ENCODE peak calls at places on chromosome 19, in four cellular contexts. N is K562, V is HepG2, S is H1. M is an unnamed sample.

GRCh38 chr19:11576186-11576585 is 1.3 kb downstream of the ACP5 start:
- DNase-seq in S (no peak), V (no peak), N (no peak), M (no peak)

GRCh38 chr19:38015216-38015615 is 108.2 kb downstream of the SIPA1L3 start:
- DNase-seq in S (no peak), V (no peak), N (no peak), M (no peak)

GRCh38 chr19:39407644-39408391 is 1.2 kb downstream of the ZFP36 start:
- DNase-seq in S (peak; percentile 54), N (no peak), V (no peak), M (peak; percentile 60)

GRCh38 chr19:12464769-12465725 is 19.6 kb downstream of the ZNF709 start:
- DNase-seq in S (no peak), V (no peak), N (no peak), M (no peak)

GRCh38 chr19:19672816-19673215 is 4.2 kb downstream of the ZNF101 start:
- DNase-seq in S (no peak), V (no peak), N (no peak), M (no peak)

GRCh38 chr19:6676288-6676687 is 6.3 kb upstream of the TNFSF14 start:
- DNase-seq in S (no peak), V (no peak), N (no peak), M (no peak)

GRCh38 chr19:1157931-1158884 is 15.9 kb downstream of the SBNO2 start:
- DNase-seq in S (no peak), V (no peak), N (no peak), M (no peak)

GRCh38 chr19:19343016-19343362 is 22.4 kb downstream of the MAU2 start:
- DNase-seq in N (no peak), S (no peak), V (no peak), M (no peak)

GRCh38 chr19:35592226-35592625 is 6.3 kb downstream of the PMIS2 start:
- DNase-seq in N (peak; percentile 45), V (peak; percentile 53), S (peak; percentile 53), M (peak; percentile 62)

GRCh38 chr19:29849234-29849633 is 37.4 kb downstream of the CCNE1 start:
- DNase-seq in S (no peak), V (no peak), N (no peak), M (no peak)

GRCh38 chr19:38452430-38453366 is 19.2 kb downstream of the RYR1 start:
- DNase-seq in V (no peak), N (peak; percentile 100), S (peak; percentile 98), M (peak; percentile 69)

GRCh38 chr19:4803736-4804695 is 12.5 kb downstream of the FEM1A start:
- DNase-seq in V (peak; percentile 66), N (peak; percentile 85), S (peak; percentile 95), M (peak; percentile 47)

GRCh38 chr19:14146789-14147216 is 10.4 kb upstream of the ASF1B start:
- DNase-seq in N (no peak), S (no peak), V (no peak), M (no peak)

GRCh38 chr19:8505680-8506401 is 3.4 kb upstream of the PRAM1 start:
- DNase-seq in N (peak; percentile 84), S (peak; percentile 94), V (peak; percentile 58), M (peak; percentile 71)

GRCh38 chr19:14059093-14059480 is 2.8 kb downstream of the PALM3 start:
- DNase-seq in N (peak; percentile 61), S (peak; percentile 93), V (no peak), M (no peak)

GRCh38 chr19:9565900-9566705 is 18.2 kb downstream of the ZNF121 start:
- DNase-seq in N (no peak), V (no peak), S (no peak), M (peak; percentile 53)

GRCh38 chr19:5103812-5104410 is 135.0 kb downstream of the KDM4B start:
- DNase-seq in S (no peak), V (no peak), N (no peak), M (no peak)

GRCh38 chr19:49930483-49931011 is 1.2 kb upstream of the NUP62 start:
- DNase-seq in V (no peak), N (peak; percentile 80), S (peak; percentile 67), M (no peak)

GRCh38 chr19:3642987-3643386 is 16.4 kb upstream of the CACTIN start:
- DNase-seq in S (peak; percentile 83), V (no peak), N (peak; percentile 95), M (no peak)

GRCh38 chr19:18520848-18521691 is 800 bp downstream of the ELL start:
- DNase-seq in V (no peak), N (peak; percentile 52), S (peak; percentile 59), M (no peak)

GRCh38 chr19:41993612-41994483 is at the start of gene ATP1A3:
- DNase-seq in V (no peak), N (peak; percentile 97), S (peak; percentile 88), M (peak; percentile 68)

GRCh38 chr19:14113762-14114414 is 3.7 kb downstream of the PRKACA start:
- DNase-seq in N (peak; percentile 81), V (no peak), S (peak; percentile 80), M (no peak)

GRCh38 chr19:35029737-35030256 is 473 bp upstream of the SCN1B start:
- DNase-seq in S (peak; percentile 62), N (peak; percentile 43), V (no peak), M (peak; percentile 63)

GRCh38 chr19:15443838-15444237 is 5.9 kb downstream of the WIZ start:
- DNase-seq in N (no peak), V (no peak), S (no peak), M (no peak)

GRCh38 chr19:17113127-17113785 is 37.7 kb downstream of the MYO9B start:
- DNase-seq in S (no peak), V (no peak), N (no peak), M (no peak)

GRCh38 chr19:10270180-10270615 is 722 bp upstream of the ICAM1 start:
- DNase-seq in V (no peak), N (peak; percentile 76), S (peak; percentile 57), M (no peak)

GRCh38 chr19:42170715-42171114 is 38.5 kb upstream of the POU2F2 start:
- DNase-seq in S (no peak), V (no peak), N (no peak), M (no peak)

GRCh38 chr19:17565611-17566010 is 10.2 kb downstream of the COLGALT1 start:
- DNase-seq in V (no peak), N (no peak), S (no peak), M (peak; percentile 72)

GRCh38 chr19:5281588-5281987 is 59.0 kb downstream of the PTPRS start:
- DNase-seq in V (no peak), S (no peak), N (no peak), M (no peak)

GRCh38 chr19:55441692-55442321 is 1.3 kb downstream of the SHISA7 start:
- DNase-seq in S (peak; percentile 92), N (peak; percentile 85), V (no peak), M (no peak)

GRCh38 chr19:16461630-16462051 is 10.1 kb downstream of the EPS15L1 start:
- DNase-seq in V (no peak), S (no peak), N (no peak), M (no peak)

DNA sequence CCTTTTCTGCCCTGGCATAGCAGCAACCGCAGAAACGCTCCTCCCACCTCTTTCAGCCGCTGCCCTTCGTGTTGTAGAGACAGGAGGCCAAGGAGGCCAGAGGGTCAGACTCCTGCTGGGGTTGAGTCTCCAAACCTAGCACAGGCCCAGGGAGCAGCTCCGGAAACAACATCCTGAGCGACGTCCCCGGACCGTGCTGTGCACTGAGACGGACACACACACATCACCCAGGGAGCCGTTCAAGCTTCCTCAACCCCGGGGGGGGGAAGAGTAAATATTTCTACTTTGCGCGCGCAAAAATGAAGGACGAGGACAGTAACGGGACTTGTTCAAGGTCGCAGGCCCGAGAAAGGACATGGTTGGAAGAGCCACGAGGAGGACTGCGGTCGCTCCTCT is 657 bp downstream of the ZNF550 start:
- DNase-seq in S (no peak), N (peak; percentile 19), V (peak; percentile 12), M (peak; percentile 36)
- TF ChIP-seq HDAC2 in S (no peak), N (no peak), V (no peak), M (no peak)

GRCh38 chr19:48363810-48364563 is at the start of the genes SYNGR4 and TMEM143:
- DNase-seq in V (peak; percentile 99), N (peak; percentile 99), S (peak; percentile 96), M (peak; percentile 100)
- TF ChIP-seq RNF2 in V (peak; percentile 61), N (peak; percentile 71), S (no peak), M (no peak)

DNA sequence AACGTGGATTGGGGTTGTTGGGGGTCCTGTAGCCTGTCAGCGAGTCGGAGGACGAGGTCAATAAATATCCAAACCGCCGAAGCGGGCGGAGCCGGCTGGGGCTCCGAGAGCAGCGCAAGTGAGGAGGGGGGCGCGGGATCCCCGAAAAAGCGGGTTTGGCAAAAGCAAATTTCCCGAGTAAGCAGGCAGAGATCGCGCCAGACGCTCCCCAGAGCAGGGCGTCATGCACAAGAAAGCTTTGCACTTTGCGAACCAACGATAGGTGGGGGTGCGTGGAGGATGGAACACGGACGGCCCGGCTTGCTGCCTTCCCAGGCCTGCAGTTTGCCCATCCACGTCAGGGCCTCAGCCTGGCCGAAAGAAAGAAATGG is 754 bp upstream of the SIX5 start:
- DNase-seq in V (no peak), N (no peak), S (peak; percentile 77), M (peak; percentile 70)
- TF ChIP-seq EP300 in V (no peak), N (no peak), S (no peak), M (no peak)

GRCh38 chr19:54388803-54389144 is 24.0 kb upstream of the LAIR1 start:
- DNase-seq in S (no peak), V (no peak), N (no peak), M (no peak)

GRCh38 chr19:54392078-54392477 is 23.2 kb upstream of the TTYH1 start:
- DNase-seq in N (no peak), S (no peak), V (no peak), M (no peak)

GRCh38 chr19:54391589-54392061 is 23.6 kb upstream of the TTYH1 start:
- DNase-seq in V (peak; percentile 21), N (no peak), S (peak; percentile 50), M (no peak)

GRCh38 chr19:54389556-54389955 is 24.8 kb upstream of the LAIR1 start:
- DNase-seq in V (no peak), N (no peak), S (no peak), M (no peak)

GRCh38 chr19:54390942-54391577 is 24.2 kb upstream of the TTYH1 start:
- DNase-seq in N (peak; percentile 49), V (peak; percentile 70), S (peak; percentile 77), M (no peak)
- TF ChIP-seq HDAC2 in N (no peak), V (no peak), S (no peak), M (no peak)

DNA sequence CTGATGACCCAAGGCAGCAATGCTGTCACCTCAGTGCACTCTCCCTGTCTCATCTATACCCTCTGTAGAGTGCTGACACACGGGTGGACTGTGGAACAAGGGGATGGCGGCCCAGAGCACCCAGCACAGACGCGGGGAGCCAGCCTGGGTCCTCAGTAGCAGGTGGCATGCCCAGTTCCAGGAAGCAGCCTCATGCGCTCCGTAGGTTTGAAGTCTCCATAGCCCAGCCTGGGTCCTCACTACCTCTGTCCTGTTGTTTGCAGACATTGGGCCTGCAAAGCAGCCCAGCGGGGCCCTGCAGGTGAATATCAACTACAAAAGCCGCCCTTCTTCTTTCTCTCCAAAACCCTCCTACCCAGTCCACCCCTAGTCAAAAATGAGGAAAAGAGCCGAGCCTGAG is 5.0 kb upstream of the SLC7A9 start:
- DNase-seq in V (no peak), N (no peak), S (peak; percentile 37), M (no peak)
- TF ChIP-seq RNF2 in V (no peak), N (no peak), S (no peak), M (no peak)